ENCODE peak calls at places on chromosomes 11 and 22, in six cellular contexts. One of them, this sample, is unnamed.
A peak's percentile ranks its signal among the peaks of the same experiment; 100 is the strongest.

GRCh38 chr11:103546236-103546635 is 437.0 kb downstream of the DYNC2H1 start:
- DNase-seq in stimulated activated CD4-positive, alpha-beta T cell treated with anti-CD3 and anti-CD28 coated beads, TNF-alpha, amount 100 ng/mL, for 1 hour: no peak
- DNase-seq in progenitor cell of endocrine pancreas: no peak
- DNase-seq in Panc1: no peak
- DNase-seq in SK-N-MC: no peak
- DNase-seq in activated CD8-positive, alpha-beta memory T cell treated with anti-CD3 and anti-CD28 coated beads, Interleukin-2, amount 10 ng/mL, durations not matched to agents 7 days and 5 days: no peak
- DNase-seq in this sample: no peak

GRCh38 chr22:18033204-18033998 is 9.0 kb upstream of the MICAL3 start:
- DNase-seq in SK-N-MC: no peak
- DNase-seq in stimulated activated CD4-positive, alpha-beta T cell treated with anti-CD3 and anti-CD28 coated beads, TNF-alpha, amount 100 ng/mL, for 1 hour: no peak
- DNase-seq in Panc1: no peak
- DNase-seq in activated CD8-positive, alpha-beta memory T cell treated with anti-CD3 and anti-CD28 coated beads, Interleukin-2, amount 10 ng/mL, durations not matched to agents 7 days and 5 days: no peak
- DNase-seq in progenitor cell of endocrine pancreas: no peak
- DNase-seq in this sample: no peak

GRCh38 chr11:18171377-18172000 is 1.1 kb upstream of the MRGPRX4 start:
- DNase-seq in progenitor cell of endocrine pancreas: no peak
- DNase-seq in activated CD8-positive, alpha-beta memory T cell treated with anti-CD3 and anti-CD28 coated beads, Interleukin-2, amount 10 ng/mL, durations not matched to agents 7 days and 5 days: no peak
- DNase-seq in SK-N-MC: no peak
- DNase-seq in Panc1: peak; percentile 15
- DNase-seq in stimulated activated CD4-positive, alpha-beta T cell treated with anti-CD3 and anti-CD28 coated beads, TNF-alpha, amount 100 ng/mL, for 1 hour: no peak
- DNase-seq in this sample: no peak

GRCh38 chr11:68518191-68518590 is 57.6 kb downstream of the PPP6R3 start:
- DNase-seq in progenitor cell of endocrine pancreas: no peak
- DNase-seq in activated CD8-positive, alpha-beta memory T cell treated with anti-CD3 and anti-CD28 coated beads, Interleukin-2, amount 10 ng/mL, durations not matched to agents 7 days and 5 days: no peak
- DNase-seq in SK-N-MC: no peak
- DNase-seq in stimulated activated CD4-positive, alpha-beta T cell treated with anti-CD3 and anti-CD28 coated beads, TNF-alpha, amount 100 ng/mL, for 1 hour: no peak
- DNase-seq in Panc1: no peak
- DNase-seq in this sample: no peak

GRCh38 chr11:115552151-115552550 is 47.9 kb upstream of the CADM1 start:
- DNase-seq in stimulated activated CD4-positive, alpha-beta T cell treated with anti-CD3 and anti-CD28 coated beads, TNF-alpha, amount 100 ng/mL, for 1 hour: no peak
- DNase-seq in Panc1: no peak
- DNase-seq in SK-N-MC: no peak
- DNase-seq in activated CD8-positive, alpha-beta memory T cell treated with anti-CD3 and anti-CD28 coated beads, Interleukin-2, amount 10 ng/mL, durations not matched to agents 7 days and 5 days: no peak
- DNase-seq in progenitor cell of endocrine pancreas: no peak
- DNase-seq in this sample: no peak

GRCh38 chr11:111421251-111421650 is 42.2 kb upstream of the POU2AF1 start:
- DNase-seq in progenitor cell of endocrine pancreas: no peak
- DNase-seq in activated CD8-positive, alpha-beta memory T cell treated with anti-CD3 and anti-CD28 coated beads, Interleukin-2, amount 10 ng/mL, durations not matched to agents 7 days and 5 days: no peak
- DNase-seq in SK-N-MC: no peak
- DNase-seq in stimulated activated CD4-positive, alpha-beta T cell treated with anti-CD3 and anti-CD28 coated beads, TNF-alpha, amount 100 ng/mL, for 1 hour: no peak
- DNase-seq in Panc1: no peak
- DNase-seq in this sample: no peak

GRCh38 chr11:130677486-130678153 is 229.2 kb downstream of the ADAMTS15 start:
- DNase-seq in stimulated activated CD4-positive, alpha-beta T cell treated with anti-CD3 and anti-CD28 coated beads, TNF-alpha, amount 100 ng/mL, for 1 hour: no peak
- DNase-seq in Panc1: no peak
- DNase-seq in activated CD8-positive, alpha-beta memory T cell treated with anti-CD3 and anti-CD28 coated beads, Interleukin-2, amount 10 ng/mL, durations not matched to agents 7 days and 5 days: no peak
- DNase-seq in progenitor cell of endocrine pancreas: no peak
- DNase-seq in SK-N-MC: no peak
- DNase-seq in this sample: no peak

GRCh38 chr11:75435571-75435925 is 2.5 kb upstream of the KLHL35 start:
- DNase-seq in SK-N-MC: no peak
- DNase-seq in stimulated activated CD4-positive, alpha-beta T cell treated with anti-CD3 and anti-CD28 coated beads, TNF-alpha, amount 100 ng/mL, for 1 hour: no peak
- DNase-seq in progenitor cell of endocrine pancreas: no peak
- DNase-seq in Panc1: no peak
- DNase-seq in activated CD8-positive, alpha-beta memory T cell treated with anti-CD3 and anti-CD28 coated beads, Interleukin-2, amount 10 ng/mL, durations not matched to agents 7 days and 5 days: no peak
- DNase-seq in this sample: no peak

GRCh38 chr11:103315248-103315647 is 206.0 kb downstream of the DYNC2H1 start:
- DNase-seq in stimulated activated CD4-positive, alpha-beta T cell treated with anti-CD3 and anti-CD28 coated beads, TNF-alpha, amount 100 ng/mL, for 1 hour: no peak
- DNase-seq in SK-N-MC: no peak
- DNase-seq in Panc1: no peak
- DNase-seq in activated CD8-positive, alpha-beta memory T cell treated with anti-CD3 and anti-CD28 coated beads, Interleukin-2, amount 10 ng/mL, durations not matched to agents 7 days and 5 days: no peak
- DNase-seq in progenitor cell of endocrine pancreas: no peak
- DNase-seq in this sample: no peak

GRCh38 chr11:8257003-8257664 is 6.5 kb downstream of the LMO1 start:
- DNase-seq in activated CD8-positive, alpha-beta memory T cell treated with anti-CD3 and anti-CD28 coated beads, Interleukin-2, amount 10 ng/mL, durations not matched to agents 7 days and 5 days: no peak
- DNase-seq in Panc1: no peak
- DNase-seq in SK-N-MC: no peak
- DNase-seq in stimulated activated CD4-positive, alpha-beta T cell treated with anti-CD3 and anti-CD28 coated beads, TNF-alpha, amount 100 ng/mL, for 1 hour: no peak
- DNase-seq in progenitor cell of endocrine pancreas: no peak
- DNase-seq in this sample: no peak

GRCh38 chr22:31137721-31138120 is 2.6 kb downstream of the PLA2G3 start:
- DNase-seq in SK-N-MC: no peak
- DNase-seq in stimulated activated CD4-positive, alpha-beta T cell treated with anti-CD3 and anti-CD28 coated beads, TNF-alpha, amount 100 ng/mL, for 1 hour: no peak
- DNase-seq in progenitor cell of endocrine pancreas: no peak
- DNase-seq in Panc1: no peak
- DNase-seq in activated CD8-positive, alpha-beta memory T cell treated with anti-CD3 and anti-CD28 coated beads, Interleukin-2, amount 10 ng/mL, durations not matched to agents 7 days and 5 days: no peak
- DNase-seq in this sample: no peak

GRCh38 chr11:14443642-14444041 is 56.0 kb downstream of the COPB1 start:
- DNase-seq in SK-N-MC: no peak
- DNase-seq in progenitor cell of endocrine pancreas: no peak
- DNase-seq in stimulated activated CD4-positive, alpha-beta T cell treated with anti-CD3 and anti-CD28 coated beads, TNF-alpha, amount 100 ng/mL, for 1 hour: no peak
- DNase-seq in Panc1: no peak
- DNase-seq in activated CD8-positive, alpha-beta memory T cell treated with anti-CD3 and anti-CD28 coated beads, Interleukin-2, amount 10 ng/mL, durations not matched to agents 7 days and 5 days: no peak
- DNase-seq in this sample: no peak

GRCh38 chr11:76709756-76710155 is 39.2 kb upstream of the LRRC32 start:
- DNase-seq in Panc1: no peak
- DNase-seq in activated CD8-positive, alpha-beta memory T cell treated with anti-CD3 and anti-CD28 coated beads, Interleukin-2, amount 10 ng/mL, durations not matched to agents 7 days and 5 days: no peak
- DNase-seq in progenitor cell of endocrine pancreas: no peak
- DNase-seq in stimulated activated CD4-positive, alpha-beta T cell treated with anti-CD3 and anti-CD28 coated beads, TNF-alpha, amount 100 ng/mL, for 1 hour: no peak
- DNase-seq in SK-N-MC: no peak
- DNase-seq in this sample: no peak

GRCh38 chr11:1279674-1280055 is 29.8 kb downstream of the TOLLIP start:
- DNase-seq in Panc1: no peak
- DNase-seq in SK-N-MC: no peak
- DNase-seq in activated CD8-positive, alpha-beta memory T cell treated with anti-CD3 and anti-CD28 coated beads, Interleukin-2, amount 10 ng/mL, durations not matched to agents 7 days and 5 days: no peak
- DNase-seq in stimulated activated CD4-positive, alpha-beta T cell treated with anti-CD3 and anti-CD28 coated beads, TNF-alpha, amount 100 ng/mL, for 1 hour: no peak
- DNase-seq in progenitor cell of endocrine pancreas: no peak
- DNase-seq in this sample: no peak

GRCh38 chr11:109547356-109548027 is 125.5 kb downstream of the C11orf87 start:
- DNase-seq in Panc1: no peak
- DNase-seq in activated CD8-positive, alpha-beta memory T cell treated with anti-CD3 and anti-CD28 coated beads, Interleukin-2, amount 10 ng/mL, durations not matched to agents 7 days and 5 days: no peak
- DNase-seq in progenitor cell of endocrine pancreas: no peak
- DNase-seq in SK-N-MC: peak; percentile 39
- DNase-seq in stimulated activated CD4-positive, alpha-beta T cell treated with anti-CD3 and anti-CD28 coated beads, TNF-alpha, amount 100 ng/mL, for 1 hour: no peak
- DNase-seq in this sample: no peak

GRCh38 chr11:3043315-3043871 is 13.8 kb downstream of the CARS1 start:
- DNase-seq in activated CD8-positive, alpha-beta memory T cell treated with anti-CD3 and anti-CD28 coated beads, Interleukin-2, amount 10 ng/mL, durations not matched to agents 7 days and 5 days: no peak
- DNase-seq in stimulated activated CD4-positive, alpha-beta T cell treated with anti-CD3 and anti-CD28 coated beads, TNF-alpha, amount 100 ng/mL, for 1 hour: no peak
- DNase-seq in Panc1: no peak
- DNase-seq in progenitor cell of endocrine pancreas: no peak
- DNase-seq in SK-N-MC: no peak
- DNase-seq in this sample: no peak

GRCh38 chr11:36195496-36196346 is 93.5 kb downstream of the COMMD9 start:
- DNase-seq in activated CD8-positive, alpha-beta memory T cell treated with anti-CD3 and anti-CD28 coated beads, Interleukin-2, amount 10 ng/mL, durations not matched to agents 7 days and 5 days: no peak
- DNase-seq in progenitor cell of endocrine pancreas: no peak
- DNase-seq in stimulated activated CD4-positive, alpha-beta T cell treated with anti-CD3 and anti-CD28 coated beads, TNF-alpha, amount 100 ng/mL, for 1 hour: no peak
- DNase-seq in SK-N-MC: no peak
- DNase-seq in Panc1: no peak
- DNase-seq in this sample: no peak

GRCh38 chr11:16603890-16604783 is 134.3 kb upstream of the C11orf58 start:
- DNase-seq in activated CD8-positive, alpha-beta memory T cell treated with anti-CD3 and anti-CD28 coated beads, Interleukin-2, amount 10 ng/mL, durations not matched to agents 7 days and 5 days: no peak
- DNase-seq in stimulated activated CD4-positive, alpha-beta T cell treated with anti-CD3 and anti-CD28 coated beads, TNF-alpha, amount 100 ng/mL, for 1 hour: no peak
- DNase-seq in SK-N-MC: no peak
- DNase-seq in Panc1: no peak
- DNase-seq in progenitor cell of endocrine pancreas: no peak
- DNase-seq in this sample: no peak

GRCh38 chr11:69642913-69643632 is 2.1 kb downstream of the CCND1 start:
- DNase-seq in progenitor cell of endocrine pancreas: peak; percentile 74
- DNase-seq in Panc1: no peak
- DNase-seq in activated CD8-positive, alpha-beta memory T cell treated with anti-CD3 and anti-CD28 coated beads, Interleukin-2, amount 10 ng/mL, durations not matched to agents 7 days and 5 days: peak; percentile 72
- DNase-seq in SK-N-MC: no peak
- DNase-seq in stimulated activated CD4-positive, alpha-beta T cell treated with anti-CD3 and anti-CD28 coated beads, TNF-alpha, amount 100 ng/mL, for 1 hour: peak; percentile 78
- DNase-seq in this sample: no peak

GRCh38 chr11:68373189-68373809 is 60.9 kb downstream of the LRP5 start:
- DNase-seq in Panc1: no peak
- DNase-seq in stimulated activated CD4-positive, alpha-beta T cell treated with anti-CD3 and anti-CD28 coated beads, TNF-alpha, amount 100 ng/mL, for 1 hour: no peak
- DNase-seq in SK-N-MC: peak; percentile 58
- DNase-seq in progenitor cell of endocrine pancreas: no peak
- DNase-seq in activated CD8-positive, alpha-beta memory T cell treated with anti-CD3 and anti-CD28 coated beads, Interleukin-2, amount 10 ng/mL, durations not matched to agents 7 days and 5 days: no peak
- DNase-seq in this sample: no peak

GRCh38 chr11:77188323-77188911 is 60.4 kb downstream of the MYO7A start:
- DNase-seq in progenitor cell of endocrine pancreas: peak; percentile 55
- DNase-seq in SK-N-MC: peak; percentile 37
- DNase-seq in Panc1: peak; percentile 65
- DNase-seq in stimulated activated CD4-positive, alpha-beta T cell treated with anti-CD3 and anti-CD28 coated beads, TNF-alpha, amount 100 ng/mL, for 1 hour: peak; percentile 43
- DNase-seq in activated CD8-positive, alpha-beta memory T cell treated with anti-CD3 and anti-CD28 coated beads, Interleukin-2, amount 10 ng/mL, durations not matched to agents 7 days and 5 days: peak; percentile 83
- DNase-seq in this sample: peak; percentile 60

GRCh38 chr11:21909145-21909544 is 283.7 kb upstream of the ANO5 start:
- DNase-seq in SK-N-MC: no peak
- DNase-seq in progenitor cell of endocrine pancreas: no peak
- DNase-seq in activated CD8-positive, alpha-beta memory T cell treated with anti-CD3 and anti-CD28 coated beads, Interleukin-2, amount 10 ng/mL, durations not matched to agents 7 days and 5 days: no peak
- DNase-seq in stimulated activated CD4-positive, alpha-beta T cell treated with anti-CD3 and anti-CD28 coated beads, TNF-alpha, amount 100 ng/mL, for 1 hour: no peak
- DNase-seq in Panc1: peak; percentile 27
- DNase-seq in this sample: no peak

GRCh38 chr11:105155679-105156078 is 16.1 kb upstream of the CARD18 start:
- DNase-seq in activated CD8-positive, alpha-beta memory T cell treated with anti-CD3 and anti-CD28 coated beads, Interleukin-2, amount 10 ng/mL, durations not matched to agents 7 days and 5 days: no peak
- DNase-seq in progenitor cell of endocrine pancreas: no peak
- DNase-seq in stimulated activated CD4-positive, alpha-beta T cell treated with anti-CD3 and anti-CD28 coated beads, TNF-alpha, amount 100 ng/mL, for 1 hour: no peak
- DNase-seq in SK-N-MC: no peak
- DNase-seq in Panc1: no peak
- DNase-seq in this sample: no peak